ENCODE peak calls at places on chromosomes 3 and 15, in ten cellular contexts. V is OCI-LY7, P is pancreas, B is transverse colon, A is Karpas-422, H is fibroblast of lung, M is small intestine, S is GM23248, D is aorta, Z is neural progenitor cell. U is an unnamed sample. For H3K4me1, the result is how much of the 10 kb centered on the place peaks cover.

GRCh38 chr15:80615783-80616391 is 79.2 kb upstream of the ABHD17C start:
- DNase-seq in V (no peak), S (peak), H (peak), D (no peak), A (no peak), P (no peak), B (peak), M (peak), Z (no peak), U (peak)

GRCh38 chr15:73983211-73983727 is 8.8 kb downstream of the STOML1 start:
- DNase-seq in A (no peak), V (no peak), H (peak), D (peak), Z (no peak), B (peak), M (no peak), P (no peak), S (peak), U (no peak)

GRCh38 chr3:42795621-42796181 is 8.6 kb downstream of the HIGD1A start:
- DNase-seq in S (no peak), H (no peak), P (no peak), V (no peak), A (no peak), M (no peak), Z (no peak), B (no peak), D (no peak), U (no peak)

GRCh38 chr3:117893638-117894037 is 1141.0 kb downstream of the IGSF11 start:
- DNase-seq in D (no peak), Z (no peak), H (peak), A (no peak), V (peak), B (no peak), S (peak), M (no peak), P (no peak), U (no peak)

GRCh38 chr3:24502690-24503089 is 8.0 kb upstream of the THRB start:
- DNase-seq in S (peak), B (no peak), P (no peak), A (no peak), H (peak), V (no peak), M (peak), Z (no peak), D (no peak), U (no peak)

GRCh38 chr15:73578036-73578435 is 55.2 kb downstream of the NPTN start:
- DNase-seq in D (no peak), V (no peak), S (no peak), Z (no peak), M (peak), P (no peak), A (no peak), H (no peak), B (peak), U (no peak)

GRCh38 chr3:169764164-169764452 is 752 bp downstream of the TERC start:
- DNase-seq in A (peak), D (peak), Z (no peak), S (peak), H (peak), P (no peak), M (peak), V (peak), B (no peak), U (peak)

GRCh38 chr15:52013151-52013791 is 5.7 kb upstream of the MAPK6 start:
- DNase-seq in A (no peak), H (peak), Z (no peak), S (peak), B (no peak), D (no peak), P (no peak), V (no peak), M (no peak), U (no peak)

GRCh38 chr3:71710906-71711494 is 14.2 kb downstream of the EIF4E3 start:
- DNase-seq in M (peak), P (no peak), B (no peak), D (no peak), A (peak), Z (peak), V (peak), H (peak), S (peak), U (no peak)

GRCh38 chr3:180749322-180749721 is 70.0 kb upstream of the CCDC39 start:
- DNase-seq in S (no peak), Z (peak), V (no peak), H (no peak), D (no peak), P (no peak), A (no peak), B (no peak), M (no peak), U (no peak)

GRCh38 chr3:130894873-130895330 is 1.0 kb downstream of the ATP2C1 start:
- DNase-seq in H (peak), M (no peak), S (peak), Z (peak), D (no peak), P (no peak), B (no peak), V (no peak), A (peak), U (no peak)

GRCh38 chr3:184229424-184230080 is at the start of gene VWA5B2:
- DNase-seq in S (peak), A (peak), D (peak), P (peak), V (peak), M (peak), B (peak), Z (peak), H (peak), U (peak)

GRCh38 chr3:137204409-137204808 is 246.6 kb downstream of the IL20RB start:
- DNase-seq in H (no peak), S (no peak), Z (no peak), P (no peak), V (no peak), B (no peak), D (no peak), A (no peak), M (no peak), U (no peak)

GRCh38 chr3:116386168-116386567 is 59.1 kb downstream of the LSAMP start:
- DNase-seq in D (no peak), H (no peak), P (no peak), B (no peak), V (no peak), S (no peak), Z (no peak), A (no peak), M (no peak), U (no peak)

GRCh38 chr3:195522254-195523023 is 20.7 kb downstream of the PPP1R2 start:
- DNase-seq in H (no peak), A (peak), P (no peak), S (peak), D (no peak), M (peak), Z (peak), V (peak), B (no peak), U (no peak)

GRCh38 chr15:36905908-36906307 is 194.4 kb downstream of the MEIS2 start:
- DNase-seq in M (peak), A (no peak), S (peak), V (no peak), D (no peak), B (no peak), Z (peak), P (no peak), H (peak), U (no peak)

GRCh38 chr3:10940106-10940505 is 52.4 kb upstream of the SLC6A1 start:
- DNase-seq in A (no peak), B (no peak), Z (no peak), V (no peak), S (no peak), H (no peak), M (no peak), P (peak), D (peak), U (no peak)

GRCh38 chr3:137224464-137224863 is 266.7 kb downstream of the IL20RB start:
- DNase-seq in D (no peak), A (no peak), M (no peak), H (no peak), V (no peak), S (no peak), P (no peak), Z (no peak), B (no peak), U (no peak)

GRCh38 chr3:190526787-190527767 is 13.2 kb downstream of the IL1RAP start:
- DNase-seq in B (no peak), S (peak), Z (no peak), D (no peak), M (no peak), V (no peak), P (no peak), A (no peak), H (no peak), U (no peak)

GRCh38 chr15:67968564-67969440 is 85.3 kb upstream of the PIAS1 start:
- DNase-seq in P (no peak), H (no peak), V (no peak), S (no peak), D (no peak), B (no peak), Z (peak), M (no peak), A (no peak), U (no peak)

GRCh38 chr15:31200735-31201151 is 99.2 kb upstream of the TRPM1 start:
- DNase-seq in B (peak), V (peak), S (peak), Z (peak), A (peak), P (no peak), H (peak), M (peak), D (peak), U (peak)

GRCh38 chr3:155853214-155854146 is 747 bp downstream of the SLC33A1 start:
- DNase-seq in H (peak), M (peak), V (peak), Z (peak), A (peak), P (no peak), B (peak), S (peak), D (peak), U (peak)

GRCh38 chr3:45496550-45496949 is 98.0 kb upstream of the LIMD1 start:
- DNase-seq in V (no peak), P (no peak), D (no peak), A (no peak), Z (no peak), M (no peak), S (no peak), B (no peak), H (no peak), U (no peak)

GRCh38 chr3:194134757-194135515 is 1.0 kb upstream of the HES1 start:
- DNase-seq in Z (peak), P (peak), S (peak), M (peak), H (peak), V (peak), D (peak), A (peak), B (peak), U (peak)

GRCh38 chr3:43019168-43019765 is 40.2 kb downstream of the GASK1A start:
- DNase-seq in V (no peak), M (no peak), S (peak), Z (no peak), H (no peak), D (no peak), B (no peak), A (no peak), P (no peak), U (no peak)

GRCh38 chr3:107824822-107825371 is 265.9 kb downstream of the CD47 start:
- DNase-seq in Z (no peak), V (no peak), D (no peak), B (no peak), P (no peak), A (no peak), H (no peak), S (no peak), M (no peak), U (no peak)

GRCh38 chr3:63685340-63685739 is 32.9 kb downstream of the SNTN start:
- DNase-seq in S (no peak), P (no peak), Z (no peak), B (no peak), V (no peak), D (no peak), M (no peak), A (no peak), H (no peak), U (no peak)
- H3K4me3 ChIP-seq in S (no peak), P (no peak), Z (no peak), B (no peak), V (no peak), D (no peak), M (no peak), A (no peak), H (no peak), U (no peak)

GRCh38 chr15:75182187-75183131 is 19.2 kb upstream of the C15orf39 start:
- DNase-seq in B (peak), A (no peak), Z (no peak), M (peak), H (peak), D (no peak), P (no peak), S (peak), V (no peak), U (no peak)
- H3K4me1 ChIP-seq in B (half or more), A (under half), Z (under half), M (under half), H (under half), D (under half), P (under half), S (under half), V (under half), U (half or more)

GRCh38 chr3:101842245-101842934 is 6.9 kb upstream of the NFKBIZ start:
- DNase-seq in B (no peak), M (no peak), P (no peak), D (no peak), Z (peak), S (no peak), V (no peak), H (peak), A (no peak), U (no peak)
- H3K27ac ChIP-seq in B (no peak), M (no peak), P (no peak), D (no peak), Z (peak), S (no peak), V (no peak), H (no peak), A (no peak), U (no peak)

GRCh38 chr3:49173792-49174170 is 2.4 kb downstream of the KLHDC8B start:
- DNase-seq in H (peak), A (no peak), Z (peak), P (no peak), D (no peak), M (no peak), S (no peak), B (no peak), V (no peak), U (peak)
- H3K4me3 ChIP-seq in H (no peak), A (no peak), Z (peak), P (no peak), D (no peak), M (no peak), S (no peak), B (no peak), V (no peak), U (no peak)

GRCh38 chr3:185927501-185928200 is 10.2 kb downstream of the TRA2B start:
- DNase-seq in B (no peak), D (no peak), S (peak), H (no peak), V (no peak), Z (no peak), A (peak), P (no peak), M (no peak), U (no peak)
- H3K4me1 ChIP-seq in B (half or more), D (under half), S (half or more), H (under half), V (half or more), Z (half or more), A (under half), P (half or more), M (under half), U (half or more)

GRCh38 chr15:100686725-100687488 is 84.5 kb downstream of the ASB7 start:
- DNase-seq in M (no peak), Z (no peak), S (peak), H (peak), A (no peak), B (no peak), P (no peak), V (no peak), D (no peak), U (no peak)
- H3K27ac ChIP-seq in M (no peak), Z (no peak), S (peak), H (peak), A (no peak), B (peak), P (no peak), V (no peak), D (no peak), U (peak)

GRCh38 chr15:98799991-98800390 is 151.7 kb downstream of the IGF1R start:
- DNase-seq in A (no peak), M (no peak), D (no peak), B (no peak), V (no peak), P (no peak), H (peak), S (peak), Z (no peak), U (no peak)
- H3K4me3 ChIP-seq in A (no peak), M (no peak), D (no peak), B (no peak), V (no peak), P (no peak), H (no peak), S (peak), Z (peak), U (no peak)

U was measured in testis.